ENCODE peak calls at places on chromosomes 11 and 22, in five cellular contexts. One of them, this sample, is unnamed.

GRCh38 chr11:86469491-86470388 is 95.1 kb downstream of the CCDC81 start:
- DNase-seq in right lobe of liver: no peak
- DNase-seq in prostate gland: no peak
- DNase-seq in tibial nerve: no peak
- DNase-seq in psoas muscle: peak
- DNase-seq in this sample: no peak

GRCh38 chr11:78318733-78319132 is 98.9 kb downstream of the GAB2 start:
- DNase-seq in tibial nerve: no peak
- DNase-seq in psoas muscle: no peak
- DNase-seq in right lobe of liver: no peak
- DNase-seq in prostate gland: no peak
- DNase-seq in this sample: no peak

GRCh38 chr11:44955019-44955738 is 4.5 kb upstream of the TP53I11 start:
- DNase-seq in prostate gland: no peak
- DNase-seq in right lobe of liver: peak
- DNase-seq in tibial nerve: no peak
- DNase-seq in psoas muscle: peak
- DNase-seq in this sample: peak

GRCh38 chr22:37870273-37870672 is 21.1 kb downstream of the EIF3L start:
- DNase-seq in prostate gland: no peak
- DNase-seq in right lobe of liver: no peak
- DNase-seq in tibial nerve: no peak
- DNase-seq in psoas muscle: no peak
- DNase-seq in this sample: no peak

GRCh38 chr22:31556627-31557203 is 60.4 kb downstream of the SFI1 start:
- DNase-seq in right lobe of liver: no peak
- DNase-seq in psoas muscle: no peak
- DNase-seq in prostate gland: peak
- DNase-seq in tibial nerve: no peak
- DNase-seq in this sample: no peak

GRCh38 chr11:19715373-19715772 is 2.7 kb downstream of the NAV2 start:
- DNase-seq in right lobe of liver: peak
- DNase-seq in prostate gland: no peak
- DNase-seq in psoas muscle: no peak
- DNase-seq in tibial nerve: no peak
- DNase-seq in this sample: no peak

GRCh38 chr22:44357962-44358553 is 45.3 kb upstream of the SHISAL1 start:
- DNase-seq in psoas muscle: no peak
- DNase-seq in right lobe of liver: peak
- DNase-seq in prostate gland: no peak
- DNase-seq in tibial nerve: no peak
- DNase-seq in this sample: peak

GRCh38 chr11:61201476-61201875 is 1.8 kb upstream of the PGA3 start:
- DNase-seq in psoas muscle: no peak
- DNase-seq in tibial nerve: no peak
- DNase-seq in prostate gland: no peak
- DNase-seq in right lobe of liver: no peak
- DNase-seq in this sample: no peak

GRCh38 chr11:26992031-26992541 is 1.8 kb upstream of the FIBIN start:
- DNase-seq in prostate gland: no peak
- DNase-seq in tibial nerve: no peak
- DNase-seq in psoas muscle: no peak
- DNase-seq in right lobe of liver: no peak
- DNase-seq in this sample: no peak

GRCh38 chr11:129346916-129347315 is 28.7 kb upstream of the BARX2 start:
- DNase-seq in right lobe of liver: no peak
- DNase-seq in tibial nerve: no peak
- DNase-seq in psoas muscle: no peak
- DNase-seq in prostate gland: no peak
- DNase-seq in this sample: no peak

DNA sequence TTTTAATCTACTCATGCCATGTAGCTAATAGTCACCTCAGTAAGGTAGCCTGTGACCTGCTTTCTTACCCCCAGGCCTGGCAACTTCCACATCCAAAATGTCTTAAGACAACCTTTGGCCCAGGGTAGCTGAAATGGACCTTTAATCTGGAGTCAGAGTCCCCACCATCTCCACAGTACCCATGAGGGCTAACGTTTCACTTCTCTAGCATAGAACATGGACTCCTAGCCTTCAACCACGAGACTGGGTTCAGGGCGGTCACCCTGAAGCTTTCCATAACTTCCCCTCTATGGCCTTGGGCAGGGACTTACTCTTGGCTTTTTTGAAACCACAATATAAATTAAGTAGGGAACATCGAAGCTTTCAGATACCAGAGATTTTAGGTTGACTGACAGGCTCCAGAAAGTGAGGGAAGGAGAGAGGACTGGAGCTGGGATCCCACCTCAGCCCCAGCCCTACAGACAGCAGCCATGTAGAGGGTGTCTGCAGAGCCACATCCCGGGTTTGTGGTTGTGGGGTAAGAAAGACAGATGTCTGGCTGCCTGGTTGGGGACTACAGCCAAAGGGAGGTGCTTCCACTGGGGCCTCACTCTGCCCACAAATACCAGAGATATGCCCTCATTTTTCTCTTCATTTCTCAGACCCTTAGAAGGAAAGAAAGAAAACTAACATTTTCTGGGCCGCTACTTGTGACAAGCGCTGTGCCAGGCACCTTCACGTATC is 2.6 kb downstream of the TBC1D10A start:
- DNase-seq in psoas muscle: no peak
- DNase-seq in prostate gland: no peak
- DNase-seq in right lobe of liver: no peak
- DNase-seq in tibial nerve: no peak
- DNase-seq in this sample: no peak
- H3K27ac ChIP-seq in psoas muscle: peak
- H3K27ac ChIP-seq in prostate gland: peak
- H3K27ac ChIP-seq in right lobe of liver: peak
- H3K27ac ChIP-seq in tibial nerve: peak
- H3K27ac ChIP-seq in this sample: peak

DNA sequence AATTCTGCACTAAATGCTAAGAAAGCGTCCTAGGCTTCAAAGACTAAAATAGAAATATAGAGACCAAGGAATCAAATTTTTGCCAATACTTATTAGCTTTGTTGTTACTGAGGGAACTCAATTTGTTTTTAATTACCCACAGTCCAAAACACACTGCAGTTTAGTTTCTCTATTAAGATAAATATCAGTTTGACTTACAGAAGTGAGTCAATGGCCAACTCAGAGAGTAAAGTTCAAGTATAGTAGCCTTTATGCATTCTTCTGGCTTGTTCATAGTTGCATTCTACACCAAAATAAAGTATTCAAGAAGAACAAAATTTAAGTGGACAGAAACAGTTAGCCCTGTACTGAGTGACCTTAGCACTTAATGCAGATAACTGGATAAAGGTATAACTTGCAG is 9.5 kb upstream of the RNF141 start:
- DNase-seq in right lobe of liver: no peak
- DNase-seq in tibial nerve: no peak
- DNase-seq in psoas muscle: no peak
- DNase-seq in prostate gland: no peak
- DNase-seq in this sample: no peak
- H3K27ac ChIP-seq in right lobe of liver: no peak
- H3K27ac ChIP-seq in tibial nerve: no peak
- H3K27ac ChIP-seq in psoas muscle: no peak
- H3K27ac ChIP-seq in prostate gland: no peak
- H3K27ac ChIP-seq in this sample: no peak

GRCh38 chr11:216081-216974 is 8.8 kb downstream of the RIC8A start:
- DNase-seq in psoas muscle: no peak
- DNase-seq in prostate gland: no peak
- DNase-seq in right lobe of liver: no peak
- DNase-seq in tibial nerve: no peak
- DNase-seq in this sample: no peak

GRCh38 chr11:213111-213510 is 5.6 kb downstream of the RIC8A start:
- DNase-seq in right lobe of liver: no peak
- DNase-seq in tibial nerve: no peak
- DNase-seq in psoas muscle: no peak
- DNase-seq in prostate gland: no peak
- DNase-seq in this sample: no peak

GRCh38 chr11:215581-216037 is 8.1 kb downstream of the RIC8A start:
- DNase-seq in prostate gland: no peak
- DNase-seq in tibial nerve: no peak
- DNase-seq in psoas muscle: no peak
- DNase-seq in right lobe of liver: no peak
- DNase-seq in this sample: no peak

GRCh38 chr11:212150-213100 is 4.9 kb downstream of the RIC8A start:
- DNase-seq in right lobe of liver: no peak
- DNase-seq in tibial nerve: no peak
- DNase-seq in psoas muscle: no peak
- DNase-seq in prostate gland: no peak
- DNase-seq in this sample: no peak

DNA sequence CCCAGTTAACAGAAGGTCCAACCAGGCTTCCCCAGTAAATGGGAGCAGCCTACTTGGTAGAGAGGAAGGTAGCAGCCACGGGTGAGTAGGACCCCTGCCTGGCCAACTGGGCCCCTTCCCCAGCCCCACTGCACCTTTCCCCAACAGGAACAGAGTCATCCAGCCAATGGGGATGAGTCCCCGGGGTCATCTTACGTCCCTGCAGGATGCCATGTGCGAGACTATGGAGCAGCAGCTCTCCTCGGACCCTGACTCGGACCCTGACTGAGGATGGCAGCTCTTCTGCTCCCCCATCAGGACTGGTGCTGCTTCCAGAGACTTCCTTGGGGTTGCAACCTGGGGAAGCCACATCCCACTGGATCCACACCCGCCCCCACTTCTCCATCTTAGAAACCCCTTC is 6.6 kb downstream of the RIC8A start:
- DNase-seq in right lobe of liver: no peak
- DNase-seq in prostate gland: no peak
- DNase-seq in tibial nerve: no peak
- DNase-seq in psoas muscle: no peak
- DNase-seq in this sample: no peak
- H3K27ac ChIP-seq in right lobe of liver: no peak
- H3K27ac ChIP-seq in prostate gland: no peak
- H3K27ac ChIP-seq in tibial nerve: no peak
- H3K27ac ChIP-seq in psoas muscle: no peak
- H3K27ac ChIP-seq in this sample: no peak

GRCh38 chr11:41499429-41499828 is 40.0 kb upstream of the LRRC4C start:
- DNase-seq in tibial nerve: no peak
- DNase-seq in right lobe of liver: no peak
- DNase-seq in psoas muscle: no peak
- DNase-seq in prostate gland: no peak
- DNase-seq in this sample: no peak

GRCh38 chr11:41494716-41495115 is 35.3 kb upstream of the LRRC4C start:
- DNase-seq in tibial nerve: no peak
- DNase-seq in right lobe of liver: no peak
- DNase-seq in prostate gland: no peak
- DNase-seq in psoas muscle: no peak
- DNase-seq in this sample: no peak

GRCh38 chr11:41497974-41498373 is 38.5 kb upstream of the LRRC4C start:
- DNase-seq in psoas muscle: no peak
- DNase-seq in right lobe of liver: no peak
- DNase-seq in tibial nerve: no peak
- DNase-seq in prostate gland: no peak
- DNase-seq in this sample: no peak

GRCh38 chr11:41498726-41499125 is 39.3 kb upstream of the LRRC4C start:
- DNase-seq in right lobe of liver: no peak
- DNase-seq in prostate gland: no peak
- DNase-seq in psoas muscle: no peak
- DNase-seq in tibial nerve: no peak
- DNase-seq in this sample: no peak
- H3K27ac ChIP-seq in right lobe of liver: no peak
- H3K27ac ChIP-seq in prostate gland: no peak
- H3K27ac ChIP-seq in psoas muscle: no peak
- H3K27ac ChIP-seq in tibial nerve: no peak
- H3K27ac ChIP-seq in this sample: no peak

GRCh38 chr22:39470462-39471335 is 13.9 kb downstream of the MGAT3 start:
- DNase-seq in right lobe of liver: no peak
- DNase-seq in psoas muscle: no peak
- DNase-seq in prostate gland: no peak
- DNase-seq in tibial nerve: no peak
- DNase-seq in this sample: no peak

GRCh38 chr22:39471421-39472141 is 14.8 kb downstream of the MGAT3 start:
- DNase-seq in prostate gland: no peak
- DNase-seq in right lobe of liver: no peak
- DNase-seq in tibial nerve: no peak
- DNase-seq in psoas muscle: no peak
- DNase-seq in this sample: no peak

GRCh38 chr22:39469326-39469680 is 12.5 kb downstream of the MGAT3 start:
- DNase-seq in prostate gland: no peak
- DNase-seq in right lobe of liver: no peak
- DNase-seq in psoas muscle: no peak
- DNase-seq in tibial nerve: no peak
- DNase-seq in this sample: no peak

GRCh38 chr22:39468487-39469325 is 11.9 kb downstream of the MGAT3 start:
- DNase-seq in prostate gland: no peak
- DNase-seq in tibial nerve: no peak
- DNase-seq in psoas muscle: no peak
- DNase-seq in right lobe of liver: no peak
- DNase-seq in this sample: no peak

GRCh38 chr22:39469681-39470461 is 13.1 kb downstream of the MGAT3 start:
- DNase-seq in tibial nerve: no peak
- DNase-seq in prostate gland: no peak
- DNase-seq in right lobe of liver: no peak
- DNase-seq in psoas muscle: no peak
- DNase-seq in this sample: no peak
- H3K27ac ChIP-seq in tibial nerve: peak
- H3K27ac ChIP-seq in prostate gland: no peak
- H3K27ac ChIP-seq in right lobe of liver: no peak
- H3K27ac ChIP-seq in psoas muscle: no peak
- H3K27ac ChIP-seq in this sample: no peak

DNA sequence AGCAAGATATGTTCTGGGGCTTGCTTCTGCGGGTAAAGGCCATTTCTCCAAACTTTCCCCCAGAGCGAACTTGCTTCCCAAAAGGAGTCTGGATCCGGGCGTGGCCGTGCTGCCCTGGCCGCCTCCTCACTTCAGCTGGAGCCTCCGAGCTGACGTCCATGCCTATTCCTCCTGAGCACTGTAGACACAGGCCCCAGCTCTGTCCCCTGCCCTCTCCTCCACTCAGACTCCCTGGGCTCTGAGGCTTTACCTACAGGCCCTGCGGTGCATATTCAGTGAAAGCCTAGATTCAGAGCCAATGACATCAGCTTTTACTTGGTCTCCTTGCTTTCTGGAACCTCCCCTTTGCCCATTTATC is 9.6 kb downstream of the LRP5 start:
- DNase-seq in psoas muscle: no peak
- DNase-seq in right lobe of liver: no peak
- DNase-seq in prostate gland: no peak
- DNase-seq in tibial nerve: no peak
- DNase-seq in this sample: no peak
- H3K27ac ChIP-seq in psoas muscle: no peak
- H3K27ac ChIP-seq in right lobe of liver: peak
- H3K27ac ChIP-seq in prostate gland: no peak
- H3K27ac ChIP-seq in tibial nerve: no peak
- H3K27ac ChIP-seq in this sample: no peak

This sample was measured in left lung.